ENCODE peak calls at places on chromosome 17, in five cellular contexts. One of them, this sample, is unnamed. For H3K4me1, the result is how much of the 10 kb centered on the place peaks cover.

GRCh38 chr17:27230996-27231395 is 62.9 kb upstream of the WSB1 start:
- DNase-seq in lower lobe of right lung: no peak
- DNase-seq in cardiac muscle cell: no peak
- DNase-seq in heart right ventricle: no peak
- DNase-seq in neural progenitor cell: no peak
- DNase-seq in this sample: no peak

GRCh38 chr17:28960256-28961106 is 9.2 kb upstream of the PHF12 start:
- DNase-seq in neural progenitor cell: no peak
- DNase-seq in lower lobe of right lung: no peak
- DNase-seq in heart right ventricle: no peak
- DNase-seq in cardiac muscle cell: no peak
- DNase-seq in this sample: no peak

GRCh38 chr17:72030067-72030899 is 90.5 kb upstream of the SOX9 start:
- DNase-seq in lower lobe of right lung: peak
- DNase-seq in heart right ventricle: peak
- DNase-seq in neural progenitor cell: peak
- DNase-seq in cardiac muscle cell: peak
- DNase-seq in this sample: peak

GRCh38 chr17:8503368-8503767 is 67.7 kb downstream of the NDEL1 start:
- DNase-seq in heart right ventricle: peak
- DNase-seq in cardiac muscle cell: no peak
- DNase-seq in neural progenitor cell: no peak
- DNase-seq in lower lobe of right lung: no peak
- DNase-seq in this sample: no peak

GRCh38 chr17:11430766-11431165 is 167.5 kb upstream of the DNAH9 start:
- DNase-seq in lower lobe of right lung: no peak
- DNase-seq in heart right ventricle: no peak
- DNase-seq in cardiac muscle cell: no peak
- DNase-seq in neural progenitor cell: peak
- DNase-seq in this sample: no peak

GRCh38 chr17:44362964-44363612 is 565 bp downstream of the FAM171A2 start:
- DNase-seq in lower lobe of right lung: no peak
- DNase-seq in cardiac muscle cell: peak
- DNase-seq in neural progenitor cell: peak
- DNase-seq in heart right ventricle: no peak
- DNase-seq in this sample: no peak

GRCh38 chr17:48646183-48647102 is 20.3 kb upstream of the HOXB9 start:
- DNase-seq in neural progenitor cell: peak
- DNase-seq in cardiac muscle cell: no peak
- DNase-seq in lower lobe of right lung: no peak
- DNase-seq in heart right ventricle: no peak
- DNase-seq in this sample: no peak

GRCh38 chr17:36818134-36818825 is 119.0 kb upstream of the LHX1 start:
- DNase-seq in lower lobe of right lung: no peak
- DNase-seq in neural progenitor cell: peak
- DNase-seq in cardiac muscle cell: no peak
- DNase-seq in heart right ventricle: no peak
- DNase-seq in this sample: no peak

GRCh38 chr17:61809816-61810392 is 53.4 kb downstream of the BRIP1 start:
- DNase-seq in neural progenitor cell: no peak
- DNase-seq in heart right ventricle: no peak
- DNase-seq in cardiac muscle cell: no peak
- DNase-seq in lower lobe of right lung: no peak
- DNase-seq in this sample: no peak

GRCh38 chr17:29393451-29393850 is 3.3 kb downstream of the TAOK1 start:
- DNase-seq in heart right ventricle: no peak
- DNase-seq in lower lobe of right lung: no peak
- DNase-seq in cardiac muscle cell: no peak
- DNase-seq in neural progenitor cell: no peak
- DNase-seq in this sample: no peak

GRCh38 chr17:75270218-75270965 is 639 bp downstream of the MIF4GD start:
- DNase-seq in cardiac muscle cell: peak
- DNase-seq in neural progenitor cell: peak
- DNase-seq in heart right ventricle: peak
- DNase-seq in lower lobe of right lung: peak
- DNase-seq in this sample: peak

GRCh38 chr17:42403150-42403549 is 14.9 kb upstream of the STAT3 start:
- DNase-seq in neural progenitor cell: peak
- DNase-seq in heart right ventricle: no peak
- DNase-seq in cardiac muscle cell: peak
- DNase-seq in lower lobe of right lung: no peak
- DNase-seq in this sample: no peak

GRCh38 chr17:13638855-13639458 is 37.2 kb upstream of the HS3ST3A1 start:
- DNase-seq in neural progenitor cell: no peak
- DNase-seq in heart right ventricle: peak
- DNase-seq in lower lobe of right lung: no peak
- DNase-seq in cardiac muscle cell: no peak
- DNase-seq in this sample: no peak

GRCh38 chr17:80656590-80656989 is 112.0 kb downstream of the RPTOR start:
- DNase-seq in lower lobe of right lung: no peak
- DNase-seq in cardiac muscle cell: no peak
- DNase-seq in heart right ventricle: no peak
- DNase-seq in neural progenitor cell: peak
- DNase-seq in this sample: no peak

GRCh38 chr17:40310882-40311391 is 2.0 kb downstream of the RARA start:
- DNase-seq in cardiac muscle cell: no peak
- DNase-seq in heart right ventricle: no peak
- DNase-seq in lower lobe of right lung: no peak
- DNase-seq in neural progenitor cell: peak
- DNase-seq in this sample: peak

GRCh38 chr17:1055751-1056645 is 59.1 kb downstream of the TIMM22 start:
- DNase-seq in neural progenitor cell: peak
- DNase-seq in lower lobe of right lung: peak
- DNase-seq in heart right ventricle: peak
- DNase-seq in cardiac muscle cell: peak
- DNase-seq in this sample: peak

GRCh38 chr17:28347261-28347891 is 10.0 kb downstream of the POLDIP2 start:
- DNase-seq in heart right ventricle: no peak
- DNase-seq in cardiac muscle cell: no peak
- DNase-seq in neural progenitor cell: no peak
- DNase-seq in lower lobe of right lung: no peak
- DNase-seq in this sample: peak

GRCh38 chr17:55751720-55752250 is 934 bp downstream of the PCTP start:
- DNase-seq in neural progenitor cell: no peak
- DNase-seq in cardiac muscle cell: no peak
- DNase-seq in lower lobe of right lung: no peak
- DNase-seq in heart right ventricle: no peak
- DNase-seq in this sample: no peak

GRCh38 chr17:41666336-41666680 is 22.4 kb upstream of the EIF1 start:
- DNase-seq in cardiac muscle cell: no peak
- DNase-seq in neural progenitor cell: peak
- DNase-seq in heart right ventricle: no peak
- DNase-seq in lower lobe of right lung: no peak
- DNase-seq in this sample: no peak

GRCh38 chr17:58960068-58960467 is 146.6 kb downstream of the TRIM37 start:
- DNase-seq in heart right ventricle: no peak
- DNase-seq in cardiac muscle cell: peak
- DNase-seq in lower lobe of right lung: no peak
- DNase-seq in neural progenitor cell: no peak
- DNase-seq in this sample: peak

GRCh38 chr17:80455328-80455710 is 21.1 kb downstream of the NPTX1 start:
- DNase-seq in neural progenitor cell: peak
- DNase-seq in lower lobe of right lung: no peak
- DNase-seq in cardiac muscle cell: peak
- DNase-seq in heart right ventricle: no peak
- DNase-seq in this sample: peak

GRCh38 chr17:73493212-73493814 is 150.9 kb downstream of the SDK2 start:
- DNase-seq in lower lobe of right lung: no peak
- DNase-seq in cardiac muscle cell: no peak
- DNase-seq in neural progenitor cell: no peak
- DNase-seq in heart right ventricle: no peak
- DNase-seq in this sample: no peak

DNA sequence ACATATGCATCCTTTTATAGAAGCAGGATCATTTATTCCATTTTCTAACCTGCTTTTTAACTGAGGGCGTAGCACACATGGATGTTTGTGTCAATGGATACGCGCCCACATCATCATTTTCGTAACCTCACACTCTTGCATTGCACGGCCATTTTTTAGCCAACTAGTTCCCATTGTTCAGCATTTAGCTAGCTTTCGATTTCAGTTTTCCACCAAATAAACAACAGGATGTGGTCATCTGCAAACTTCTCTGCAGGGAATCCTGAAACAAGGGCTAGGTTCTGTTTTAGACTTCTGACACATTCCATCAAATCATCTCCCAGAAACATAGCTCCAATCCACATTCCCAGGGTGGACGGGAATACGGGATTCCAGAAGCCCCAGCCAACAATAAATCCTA is 6.4 kb downstream of the CYB561 start:
- DNase-seq in lower lobe of right lung: no peak
- DNase-seq in cardiac muscle cell: no peak
- DNase-seq in heart right ventricle: no peak
- DNase-seq in neural progenitor cell: no peak
- DNase-seq in this sample: no peak
- H3K27ac ChIP-seq in lower lobe of right lung: peak
- H3K27ac ChIP-seq in cardiac muscle cell: no peak
- H3K27ac ChIP-seq in heart right ventricle: peak
- H3K27ac ChIP-seq in neural progenitor cell: no peak
- H3K27ac ChIP-seq in this sample: no peak

DNA sequence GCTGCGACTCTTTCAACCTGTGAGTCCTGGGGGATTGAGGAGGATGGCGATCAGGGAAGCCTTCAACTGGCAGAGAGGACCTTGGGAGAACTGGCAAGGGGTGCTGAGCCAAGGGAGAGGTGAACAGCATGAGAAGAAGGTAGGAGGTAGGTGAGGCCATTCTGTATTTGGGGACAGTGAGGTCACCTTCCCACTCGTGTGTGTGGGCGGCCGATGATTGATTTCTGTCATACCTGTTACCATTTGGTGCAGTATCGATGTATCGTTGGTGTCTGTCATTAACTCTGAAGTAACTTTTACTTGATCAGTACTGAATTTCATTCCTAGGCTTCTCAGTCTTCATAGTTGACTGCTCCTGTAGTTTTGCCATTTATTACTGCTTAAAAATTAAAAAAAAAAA is 3.8 kb downstream of the ARSG start:
- DNase-seq in cardiac muscle cell: no peak
- DNase-seq in lower lobe of right lung: no peak
- DNase-seq in neural progenitor cell: no peak
- DNase-seq in heart right ventricle: no peak
- DNase-seq in this sample: no peak
- H3K4me1 ChIP-seq in cardiac muscle cell: under half
- H3K4me1 ChIP-seq in lower lobe of right lung: under half
- H3K4me1 ChIP-seq in neural progenitor cell: under half
- H3K4me1 ChIP-seq in heart right ventricle: under half
- H3K4me1 ChIP-seq in this sample: under half

GRCh38 chr17:46817901-46818209 is 637 bp downstream of the WNT3 start:
- DNase-seq in cardiac muscle cell: no peak
- DNase-seq in neural progenitor cell: no peak
- DNase-seq in heart right ventricle: no peak
- DNase-seq in lower lobe of right lung: no peak
- DNase-seq in this sample: no peak

GRCh38 chr17:46815474-46816353 is 2.8 kb downstream of the WNT3 start:
- DNase-seq in neural progenitor cell: no peak
- DNase-seq in heart right ventricle: no peak
- DNase-seq in lower lobe of right lung: no peak
- DNase-seq in cardiac muscle cell: no peak
- DNase-seq in this sample: no peak

GRCh38 chr17:46818319-46818928 is at the start of gene WNT3:
- DNase-seq in heart right ventricle: no peak
- DNase-seq in cardiac muscle cell: peak
- DNase-seq in lower lobe of right lung: peak
- DNase-seq in neural progenitor cell: peak
- DNase-seq in this sample: peak

GRCh38 chr17:46818929-46819859 is 702 bp upstream of the WNT3 start:
- DNase-seq in heart right ventricle: no peak
- DNase-seq in cardiac muscle cell: no peak
- DNase-seq in neural progenitor cell: peak
- DNase-seq in lower lobe of right lung: peak
- DNase-seq in this sample: no peak

GRCh38 chr17:46817151-46817900 is 1.2 kb downstream of the WNT3 start:
- DNase-seq in lower lobe of right lung: no peak
- DNase-seq in heart right ventricle: no peak
- DNase-seq in neural progenitor cell: peak
- DNase-seq in cardiac muscle cell: no peak
- DNase-seq in this sample: no peak
- H3K4me3 ChIP-seq in lower lobe of right lung: no peak
- H3K4me3 ChIP-seq in heart right ventricle: no peak
- H3K4me3 ChIP-seq in neural progenitor cell: no peak
- H3K4me3 ChIP-seq in cardiac muscle cell: no peak
- H3K4me3 ChIP-seq in this sample: no peak

DNA sequence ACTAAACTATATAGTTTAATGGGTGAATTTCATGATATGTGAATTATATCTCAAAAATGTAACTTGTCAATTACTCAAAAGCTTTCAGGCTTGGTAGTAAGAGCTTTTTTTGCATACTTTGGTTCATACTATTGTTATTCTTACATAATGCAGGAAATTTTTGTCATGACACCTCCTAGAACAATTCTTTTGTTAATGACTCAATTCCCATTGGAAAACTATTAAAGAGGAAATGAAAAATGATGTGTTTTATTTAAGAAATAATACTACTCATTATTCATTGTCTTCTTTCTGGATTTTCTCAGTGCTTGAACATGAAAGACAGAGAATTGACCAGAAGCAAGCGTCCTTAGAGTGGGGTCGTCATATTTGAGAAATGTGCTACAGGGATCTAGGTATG is 196.4 kb upstream of the KCNJ16 start:
- DNase-seq in neural progenitor cell: no peak
- DNase-seq in lower lobe of right lung: no peak
- DNase-seq in heart right ventricle: no peak
- DNase-seq in cardiac muscle cell: no peak
- DNase-seq in this sample: no peak
- H3K27ac ChIP-seq in neural progenitor cell: no peak
- H3K27ac ChIP-seq in lower lobe of right lung: no peak
- H3K27ac ChIP-seq in heart right ventricle: no peak
- H3K27ac ChIP-seq in cardiac muscle cell: no peak
- H3K27ac ChIP-seq in this sample: no peak

This sample was measured in testis.